ENCODE peak calls at places on chromosomes 7 and 10, in eight cellular contexts. Z is mammary epithelial cell, P is MCF 10A, W is upper lobe of right lung, X is HFFc6, F is colonic mucosa, E is thoracic aorta, K is GM12878. R is an unnamed sample.

GRCh38 chr7:35370694-35371093 is 116.8 kb upstream of the TBX20 start:
- DNase-seq in W (no peak), P (no peak), F (no peak), X (no peak), E (no peak), K (no peak), Z (no peak), R (no peak)

GRCh38 chr7:25295404-25295803 is 67.1 kb upstream of the NPVF start:
- DNase-seq in X (no peak), P (no peak), W (no peak), Z (no peak), E (no peak), K (no peak), F (no peak), R (no peak)

GRCh38 chr10:87867453-87867852 is 4.0 kb downstream of the PTEN start:
- DNase-seq in K (no peak), P (peak; percentile 17), W (no peak), F (no peak), X (no peak), Z (peak; percentile 12), E (no peak), R (no peak)

GRCh38 chr7:4725014-4725951 is 43.2 kb downstream of the FOXK1 start:
- DNase-seq in P (peak; percentile 84), E (peak; percentile 67), X (peak; percentile 84), K (no peak), Z (peak; percentile 81), F (peak; percentile 51), W (peak; percentile 93), R (peak; percentile 72)

GRCh38 chr7:91541641-91542040 is 277.4 kb downstream of the FZD1 start:
- DNase-seq in X (no peak), E (no peak), Z (no peak), K (no peak), F (no peak), W (no peak), P (no peak), R (no peak)

GRCh38 chr10:113563306-113564088 is 10.6 kb downstream of the HABP2 start:
- DNase-seq in P (peak; percentile 71), F (peak; percentile 84), Z (peak; percentile 48), K (no peak), E (peak; percentile 20), W (peak; percentile 88), X (peak; percentile 38), R (peak; percentile 63)

GRCh38 chr7:54811016-54811924 is 52.3 kb upstream of the SEC61G start:
- DNase-seq in F (no peak), P (peak; percentile 31), X (peak; percentile 82), Z (peak; percentile 78), W (no peak), E (no peak), K (no peak), R (no peak)

GRCh38 chr10:33927347-33927746 is 592.9 kb upstream of the NRP1 start:
- DNase-seq in W (no peak), K (no peak), F (no peak), E (no peak), Z (peak; percentile 98), P (peak; percentile 93), X (no peak), R (no peak)

GRCh38 chr10:21060626-21061025 is 163.5 kb upstream of the NEBL start:
- DNase-seq in Z (no peak), W (no peak), X (no peak), F (no peak), K (no peak), E (no peak), P (no peak), R (no peak)

GRCh38 chr7:44394636-44395035 is 69.2 kb upstream of the CAMK2B start:
- DNase-seq in P (no peak), E (no peak), X (no peak), K (no peak), Z (no peak), W (no peak), F (no peak), R (no peak)

GRCh38 chr7:130721486-130722277 is 12.3 kb downstream of the KLF14 start:
- DNase-seq in P (peak; percentile 62), W (peak; percentile 68), F (peak; percentile 39), X (peak; percentile 75), E (no peak), K (no peak), Z (peak; percentile 32), R (peak; percentile 47)

GRCh38 chr7:77940647-77941046 is 142.1 kb downstream of the PHTF2 start:
- DNase-seq in K (no peak), E (no peak), Z (peak; percentile 7), P (peak; percentile 44), W (no peak), X (peak; percentile 27), F (no peak), R (no peak)

GRCh38 chr7:2641406-2642393 is 9.9 kb downstream of the TTYH3 start:
- DNase-seq in K (peak; percentile 47), Z (peak; percentile 76), X (peak; percentile 97), F (peak; percentile 64), P (peak; percentile 71), W (peak; percentile 93), E (peak; percentile 85), R (peak; percentile 83)

GRCh38 chr7:130845581-130846085 is 111.6 kb upstream of the KLF14 start:
- DNase-seq in E (no peak), Z (peak; percentile 90), P (peak; percentile 59), K (no peak), F (no peak), X (peak; percentile 93), W (no peak), R (no peak)

GRCh38 chr7:91266931-91267557 is 2.8 kb downstream of the FZD1 start:
- DNase-seq in E (no peak), F (no peak), Z (no peak), K (no peak), W (no peak), X (no peak), P (no peak), R (no peak)

GRCh38 chr10:79381804-79382221 is 34.5 kb downstream of the PPIF start:
- DNase-seq in E (peak; percentile 71), X (peak; percentile 79), P (no peak), F (peak; percentile 54), W (peak; percentile 65), K (no peak), Z (peak; percentile 32), R (no peak)

GRCh38 chr7:107824858-107825257 is 21.8 kb upstream of the SLC26A3 start:
- DNase-seq in P (no peak), W (no peak), F (no peak), Z (no peak), X (no peak), K (no peak), E (no peak), R (no peak)

GRCh38 chr7:90532231-90532929 is 62.9 kb downstream of the PTTG1IP2 start:
- DNase-seq in P (no peak), Z (no peak), X (no peak), E (no peak), K (peak; percentile 27), W (no peak), F (no peak), R (no peak)

GRCh38 chr7:24435002-24435401 is 138.2 kb upstream of the PALS2 start:
- DNase-seq in P (no peak), W (no peak), X (no peak), Z (no peak), F (no peak), K (no peak), E (no peak), R (no peak)

GRCh38 chr7:118169146-118169545 is 14.8 kb upstream of the LSM8 start:
- DNase-seq in F (no peak), X (peak; percentile 12), E (no peak), Z (peak; percentile 12), K (no peak), P (no peak), W (no peak), R (no peak)

GRCh38 chr7:74365320-74366022 is 76.3 kb downstream of the CLIP2 start:
- DNase-seq in Z (no peak), K (no peak), W (no peak), E (peak; percentile 17), F (peak; percentile 84), X (peak; percentile 34), P (peak; percentile 46), R (no peak)

GRCh38 chr10:74822101-74822500 is 4.3 kb upstream of the KAT6B start:
- DNase-seq in W (no peak), P (no peak), Z (no peak), E (no peak), F (no peak), K (no peak), X (no peak), R (no peak)

GRCh38 chr7:106611911-106612310 is 49.0 kb downstream of the CCDC71L start:
- DNase-seq in W (no peak), E (no peak), K (no peak), Z (peak; percentile 23), F (no peak), P (peak; percentile 16), X (peak; percentile 28), R (no peak)

DNA sequence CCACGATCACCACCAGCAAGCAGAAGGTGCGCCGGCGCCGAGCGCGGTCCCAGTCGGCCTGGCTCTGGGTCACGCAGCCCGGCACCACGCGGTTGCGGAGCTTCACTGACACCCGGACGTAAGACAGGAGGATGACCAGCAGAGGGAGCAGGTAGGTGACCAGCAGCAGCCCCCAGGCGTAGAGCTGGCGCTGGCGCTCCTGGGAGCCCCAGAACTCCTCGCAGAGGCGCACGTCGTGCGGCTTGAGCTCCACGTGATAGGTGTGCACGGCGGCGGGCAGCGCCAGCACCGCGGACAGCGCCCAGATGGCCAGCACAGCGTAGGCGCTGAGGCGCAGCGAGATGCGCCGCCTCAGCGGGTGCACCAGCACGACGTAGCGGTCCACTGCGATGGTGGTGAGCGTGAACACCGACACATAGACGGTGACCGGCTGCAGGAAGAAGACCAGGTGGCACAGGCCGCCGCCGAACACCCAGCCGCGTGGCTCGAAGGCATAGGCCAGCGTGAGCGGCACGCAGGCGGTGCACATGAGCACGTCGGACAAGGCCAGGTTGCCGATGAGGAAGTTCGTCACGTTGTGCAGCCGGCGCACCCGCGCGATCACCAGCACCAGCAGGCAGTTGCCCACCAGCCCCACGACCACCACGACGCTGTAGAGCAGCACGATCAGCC is 920 bp downstream of the PRLHR start:
- DNase-seq in X (no peak), F (peak; percentile 22), K (no peak), P (no peak), Z (peak; percentile 57), E (no peak), W (no peak), R (no peak)
- TF ChIP-seq CTCF in X (peak; percentile 50), F (no peak), K (peak; percentile 4), P (peak; percentile 20), Z (no peak), E (no peak), W (peak; percentile 26), R (peak; percentile 29)

GRCh38 chr10:119306964-119307363 is 99.6 kb downstream of the GRK5 start:
- DNase-seq in X (peak; percentile 30), P (no peak), E (no peak), Z (peak; percentile 44), F (no peak), W (no peak), K (no peak), R (no peak)
- TF ChIP-seq CTCF in X (no peak), P (no peak), E (no peak), Z (no peak), F (no peak), W (no peak), K (no peak), R (no peak)

GRCh38 chr7:155466814-155467675 is 9.1 kb downstream of the EN2 start:
- DNase-seq in E (no peak), K (no peak), P (no peak), F (no peak), W (no peak), X (no peak), Z (no peak), R (no peak)
- TF ChIP-seq CTCF in E (no peak), K (no peak), P (no peak), F (no peak), W (no peak), X (no peak), Z (no peak), R (no peak)

GRCh38 chr10:126187399-126187798 is 200.9 kb downstream of the ADAM12 start:
- DNase-seq in Z (no peak), W (no peak), X (no peak), F (no peak), P (no peak), E (no peak), K (no peak), R (no peak)
- TF ChIP-seq CTCF in Z (no peak), W (no peak), X (no peak), F (no peak), P (no peak), E (no peak), K (no peak), R (no peak)

R was measured in CD14-positive monocyte.